ENCODE peak calls at places on chromosome X, in seven cellular contexts. Z, R, A, J, P, X and H are unnamed samples.

GRCh38 chrX:48616575-48616974 is 19.3 kb downstream of the WDR13 start:
- DNase-seq in A (no peak), R (no peak), P (no peak), J (no peak), X (no peak), Z (no peak), H (no peak)

GRCh38 chrX:97790850-97791249 is 907.1 kb downstream of the RPA4 start:
- DNase-seq in A (no peak), R (no peak), Z (no peak), P (no peak), X (no peak), J (no peak), H (no peak)

GRCh38 chrX:154313147-154313546 is 17.6 kb downstream of the TKTL1 start:
- DNase-seq in P (no peak), X (no peak), A (no peak), Z (no peak), R (no peak), J (no peak), H (no peak)

GRCh38 chrX:144006811-144007210 is 122.9 kb downstream of the UBE2NL start:
- DNase-seq in J (no peak), A (no peak), X (no peak), R (no peak), Z (no peak), P (peak), H (no peak)

GRCh38 chrX:120468071-120468470 is 1.0 kb downstream of the LAMP2 start:
- DNase-seq in R (no peak), P (no peak), A (no peak), X (no peak), Z (no peak), J (no peak), H (no peak)

GRCh38 chrX:71100581-71101505 is 5.2 kb downstream of the FOXO4 start:
- DNase-seq in A (no peak), Z (peak), R (no peak), J (peak), X (no peak), P (no peak), H (no peak)

GRCh38 chrX:105703876-105704275 is 118.5 kb upstream of the NRK start:
- DNase-seq in J (no peak), X (no peak), Z (no peak), P (no peak), R (no peak), A (no peak), H (no peak)

GRCh38 chrX:11105080-11105479 is 6.1 kb upstream of the HCCS start:
- DNase-seq in X (no peak), Z (no peak), R (no peak), P (peak), A (no peak), J (no peak), H (no peak)

GRCh38 chrX:149568701-149569296 is 18.5 kb downstream of the MAGEA9B start:
- DNase-seq in R (no peak), A (no peak), X (no peak), Z (no peak), P (no peak), J (peak), H (no peak)

GRCh38 chrX:56564182-56564885 is 907 bp downstream of the UBQLN2 start:
- DNase-seq in A (peak), J (no peak), X (no peak), Z (peak), P (peak), R (no peak), H (peak)

GRCh38 chrX:112734250-112734649 is 54.5 kb upstream of the LHFPL1 start:
- DNase-seq in A (no peak), X (no peak), P (peak), R (no peak), J (peak), Z (no peak), H (no peak)

GRCh38 chrX:40079572-40079971 is 18.2 kb downstream of the BCOR start:
- DNase-seq in R (no peak), P (no peak), J (peak), Z (no peak), A (no peak), X (no peak), H (no peak)

GRCh38 chrX:55220119-55220794 is at the start of gene PAGE5:
- DNase-seq in Z (no peak), A (no peak), J (no peak), P (no peak), X (no peak), R (no peak), H (no peak)

GRCh38 chrX:110966839-110967238 is 129.2 kb upstream of the PAK3 start:
- DNase-seq in R (no peak), X (no peak), Z (no peak), P (peak), A (no peak), J (no peak), H (no peak)

GRCh38 chrX:68599256-68600152 is 48.0 kb upstream of the STARD8 start:
- DNase-seq in P (peak), Z (no peak), A (no peak), R (no peak), X (no peak), J (peak), H (no peak)

GRCh38 chrX:136163694-136164093 is 16.4 kb downstream of the FHL1 start:
- DNase-seq in R (no peak), X (no peak), P (no peak), A (no peak), Z (no peak), J (no peak), H (no peak)

GRCh38 chrX:125203737-125204578 is 115.7 kb upstream of the TEX13C start:
- DNase-seq in Z (no peak), A (peak), X (peak), P (no peak), J (peak), R (peak), H (peak)

GRCh38 chrX:30577362-30577961 is at the start of gene TASL:
- DNase-seq in Z (peak), A (no peak), J (no peak), R (no peak), X (no peak), P (no peak), H (no peak)

GRCh38 chrX:11273544-11273943 is 19.7 kb upstream of the AMELX start:
- DNase-seq in R (no peak), X (no peak), P (no peak), Z (no peak), J (no peak), A (no peak), H (no peak)

GRCh38 chrX:150234126-150234525 is 129.0 kb upstream of the MAMLD1 start:
- DNase-seq in R (no peak), J (peak), A (no peak), X (no peak), Z (no peak), P (peak), H (no peak)

GRCh38 chrX:26778320-26778888 is 562.4 kb downstream of the MAGEB5 start:
- DNase-seq in X (no peak), P (no peak), Z (no peak), J (no peak), A (no peak), R (no peak), H (no peak)

GRCh38 chrX:101171883-101172400 is 47.6 kb upstream of the DRP2 start:
- DNase-seq in R (no peak), X (no peak), Z (no peak), A (no peak), J (no peak), P (peak), H (no peak)

GRCh38 chrX:10794203-10794630 is 173.8 kb upstream of the MID1 start:
- DNase-seq in X (no peak), Z (no peak), A (no peak), J (no peak), P (no peak), R (no peak), H (no peak)

GRCh38 chrX:14039344-14039743 is 9.7 kb upstream of the GEMIN8 start:
- DNase-seq in Z (peak), R (no peak), X (no peak), P (peak), J (peak), A (no peak), H (peak)

GRCh38 chrX:37349131-37350033 is at the start of gene PRRG1:
- DNase-seq in R (peak), X (peak), Z (no peak), A (peak), P (peak), J (peak), H (peak)

GRCh38 chrX:129540068-129540653 is at the start of gene OCRL:
- DNase-seq in Z (peak), J (peak), P (peak), R (peak), A (peak), X (peak), H (peak)

GRCh38 chrX:22220941-22221340 is 51.8 kb upstream of the CBLL2 start:
- DNase-seq in A (no peak), R (no peak), P (peak), Z (no peak), X (no peak), J (no peak), H (no peak)

GRCh38 chrX:149571770-149572169 is 15.5 kb downstream of the MAGEA9B start:
- DNase-seq in X (no peak), J (peak), A (no peak), R (no peak), P (no peak), Z (no peak), H (no peak)

GRCh38 chrX:153876112-153876491 is 9.9 kb downstream of the L1CAM start:
- DNase-seq in P (no peak), X (no peak), Z (no peak), J (no peak), A (no peak), R (no peak), H (no peak)

GRCh38 chrX:147914609-147915008 is 2.9 kb downstream of the FMR1 start:
- DNase-seq in Z (no peak), J (no peak), X (no peak), R (no peak), A (no peak), P (no peak), H (no peak)

GRCh38 chrX:41482153-41482850 is 35.2 kb downstream of the NYX start:
- DNase-seq in J (peak), Z (no peak), X (no peak), P (peak), A (no peak), R (no peak), H (no peak)

GRCh38 chrX:153925739-153926593 is at the start of gene ARHGAP4:
- DNase-seq in R (no peak), A (no peak), Z (peak), J (no peak), X (no peak), P (no peak), H (no peak)

GRCh38 chrX:2828404-2829065 is at the start of gene GYG2:
- DNase-seq in R (no peak), J (peak), A (no peak), P (peak), X (peak), Z (no peak), H (no peak)

GRCh38 chrX:136870064-136870463 is 10.5 kb downstream of the RBMX start:
- DNase-seq in Z (no peak), J (no peak), P (no peak), R (no peak), A (no peak), X (no peak), H (no peak)

GRCh38 chrX:85107407-85107806 is 103.7 kb downstream of the APOOL start:
- DNase-seq in R (no peak), Z (no peak), J (no peak), A (no peak), P (no peak), X (no peak), H (no peak)